ENCODE peak calls at places on chromosomes 12 and 14, in seven cellular contexts. R, U, I, C, Q, J and V are unnamed samples.

GRCh38 chr14:101501858-101502615 is 59.3 kb upstream of the DIO3 start:
- DNase-seq in R (no peak), U (no peak), I (no peak), C (no peak), Q (no peak), J (no peak), V (peak)

GRCh38 chr12:96578526-96579125 is 89.2 kb downstream of the CFAP54 start:
- DNase-seq in R (no peak), U (no peak), I (no peak), C (peak), Q (no peak), J (peak), V (no peak)

GRCh38 chr14:73935666-73936065 is 14.2 kb downstream of the FAM161B start:
- DNase-seq in R (no peak), U (no peak), I (no peak), C (peak), Q (no peak), J (no peak), V (no peak)

GRCh38 chr12:107349008-107349747 is 255.8 kb upstream of the CRY1 start:
- DNase-seq in R (no peak), U (no peak), I (no peak), C (peak), Q (peak), J (no peak), V (no peak)

GRCh38 chr12:55733021-55733555 is 4.3 kb upstream of the CD63 start:
- DNase-seq in R (no peak), U (no peak), I (no peak), C (no peak), Q (no peak), J (no peak), V (no peak)

GRCh38 chr12:51082561-51083139 is 746 bp downstream of the CSRNP2 start:
- DNase-seq in R (no peak), U (peak), I (no peak), C (no peak), Q (peak), J (no peak), V (peak)

GRCh38 chr12:130686511-130686981 is 29.6 kb downstream of the RIMBP2 start:
- DNase-seq in R (no peak), U (no peak), I (no peak), C (no peak), Q (no peak), J (no peak), V (no peak)

GRCh38 chr14:79896009-79896408 is 315.3 kb downstream of the DIO2 start:
- DNase-seq in R (no peak), U (no peak), I (no peak), C (no peak), Q (no peak), J (no peak), V (no peak)

GRCh38 chr12:77354766-77355362 is 289.5 kb upstream of the E2F7 start:
- DNase-seq in R (no peak), U (no peak), I (no peak), C (no peak), Q (no peak), J (no peak), V (no peak)

GRCh38 chr14:75454963-75455546 is 27.2 kb downstream of the JDP2 start:
- DNase-seq in R (no peak), U (no peak), I (no peak), C (no peak), Q (peak), J (no peak), V (no peak)

GRCh38 chr12:1826867-1827705 is 6.7 kb downstream of the LRTM2 start:
- DNase-seq in R (no peak), U (no peak), I (no peak), C (no peak), Q (no peak), J (no peak), V (no peak)

GRCh38 chr14:52950410-52950897 is 396 bp downstream of the FERMT2 start:
- DNase-seq in R (peak), U (no peak), I (peak), C (peak), Q (peak), J (no peak), V (no peak)

GRCh38 chr12:127559349-127560040 is 707.5 kb upstream of the TMEM132C start:
- DNase-seq in R (no peak), U (no peak), I (no peak), C (no peak), Q (peak), J (no peak), V (peak)

GRCh38 chr12:131991816-131992430 is 42.2 kb downstream of the EP400 start:
- DNase-seq in R (no peak), U (no peak), I (no peak), C (no peak), Q (no peak), J (no peak), V (no peak)

GRCh38 chr14:53103941-53104340 is 49.2 kb downstream of the DDHD1 start:
- DNase-seq in R (no peak), U (no peak), I (no peak), C (no peak), Q (no peak), J (no peak), V (no peak)

GRCh38 chr12:63294327-63294632 is 143.3 kb upstream of the AVPR1A start:
- DNase-seq in R (no peak), U (no peak), I (no peak), C (peak), Q (no peak), J (no peak), V (no peak)

GRCh38 chr12:92546259-92546825 is 156.4 kb upstream of the PLEKHG7 start:
- DNase-seq in R (no peak), U (no peak), I (no peak), C (no peak), Q (no peak), J (no peak), V (no peak)

GRCh38 chr12:75672212-75672611 is 160.8 kb upstream of the KRR1 start:
- DNase-seq in R (no peak), U (no peak), I (no peak), C (no peak), Q (no peak), J (no peak), V (no peak)

GRCh38 chr12:109715310-109716091 is 1.9 kb downstream of the FAM222A start:
- DNase-seq in R (no peak), U (no peak), I (no peak), C (peak), Q (no peak), J (peak), V (no peak)

GRCh38 chr12:116313194-116313910 is 35.9 kb upstream of the MED13L start:
- DNase-seq in R (no peak), U (no peak), I (no peak), C (no peak), Q (no peak), J (no peak), V (no peak)

GRCh38 chr12:13390381-13390856 is 193.9 kb downstream of the EMP1 start:
- DNase-seq in R (no peak), U (no peak), I (peak), C (no peak), Q (peak), J (no peak), V (no peak)

GRCh38 chr12:2057793-2058408 is 5.1 kb downstream of the CACNA1C start:
- DNase-seq in R (no peak), U (no peak), I (no peak), C (no peak), Q (no peak), J (no peak), V (no peak)

GRCh38 chr12:98823012-98823411 is 177.9 kb downstream of the APAF1 start:
- DNase-seq in R (no peak), U (no peak), I (no peak), C (no peak), Q (no peak), J (no peak), V (no peak)

GRCh38 chr14:34741840-34742239 is 27.4 kb upstream of the CFL2 start:
- DNase-seq in R (no peak), U (no peak), I (no peak), C (no peak), Q (no peak), J (no peak), V (no peak)

GRCh38 chr12:117063162-117063911 is 35.9 kb downstream of the TESC start:
- DNase-seq in R (no peak), U (peak), I (no peak), C (no peak), Q (peak), J (no peak), V (peak)

GRCh38 chr12:100127766-100128508 is 14.7 kb downstream of the BLTP3B start:
- DNase-seq in R (no peak), U (no peak), I (no peak), C (no peak), Q (peak), J (no peak), V (no peak)

GRCh38 chr14:69648480-69649414 is 37.4 kb downstream of the SUSD6 start:
- DNase-seq in R (no peak), U (no peak), I (no peak), C (peak), Q (no peak), J (no peak), V (no peak)

GRCh38 chr12:108482717-108483212 is 32.3 kb upstream of the FICD start:
- DNase-seq in R (no peak), U (no peak), I (no peak), C (no peak), Q (no peak), J (no peak), V (no peak)

GRCh38 chr14:59632381-59632780 is 55.8 kb upstream of the CCDC175 start:
- DNase-seq in R (no peak), U (no peak), I (no peak), C (peak), Q (peak), J (no peak), V (no peak)

GRCh38 chr12:90015228-90015627 is 306.6 kb upstream of the ATP2B1 start:
- DNase-seq in R (no peak), U (no peak), I (no peak), C (no peak), Q (no peak), J (no peak), V (no peak)

GRCh38 chr14:105884808-105885281 is 358.5 kb downstream of the TMEM121 start:
- DNase-seq in R (peak), U (no peak), I (peak), C (no peak), Q (no peak), J (no peak), V (peak)

GRCh38 chr12:13075114-13075471 is 28.4 kb downstream of the GSG1 start:
- DNase-seq in R (no peak), U (no peak), I (no peak), C (no peak), Q (no peak), J (no peak), V (no peak)

DNA sequence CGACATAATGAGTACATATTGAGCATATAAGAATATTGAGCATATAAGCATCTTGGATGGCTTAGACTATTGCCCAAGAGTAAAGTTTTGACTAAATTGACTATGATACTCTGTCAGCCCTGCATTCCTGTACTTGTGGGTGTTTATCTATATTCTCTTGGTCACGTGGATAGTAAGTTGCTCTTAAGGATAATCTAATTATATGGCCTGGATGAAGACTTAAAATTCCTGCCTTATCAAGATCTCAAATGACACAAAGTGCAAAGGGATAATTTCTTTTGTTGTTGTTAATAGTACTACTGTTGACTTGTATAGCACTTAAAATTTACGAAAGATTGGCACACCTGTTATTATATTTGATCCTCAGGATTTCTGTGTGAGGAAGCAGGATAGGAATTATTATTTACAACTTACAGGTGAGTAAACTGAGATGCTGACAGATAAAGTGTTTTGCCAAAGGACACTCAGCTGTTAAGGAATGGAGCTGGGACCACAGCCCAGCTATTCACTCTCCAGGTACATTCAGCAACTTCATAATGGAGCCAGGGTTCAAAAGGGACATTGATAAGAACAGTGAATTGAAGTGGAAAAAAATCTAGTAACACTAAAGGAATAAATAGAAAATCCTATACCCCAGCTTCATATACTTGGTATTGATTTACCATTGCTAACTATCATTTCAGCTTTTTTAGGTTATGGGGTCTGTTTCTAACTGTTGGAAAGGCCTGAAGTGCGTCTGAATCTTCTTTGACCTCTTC is 53.5 kb upstream of the EVL start:
- DNase-seq in R (no peak), U (no peak), I (no peak), C (peak), Q (no peak), J (no peak), V (no peak)
- TF ChIP-seq CTCF in R (no peak), U (no peak), I (no peak), C (no peak), Q (no peak), J (no peak), V (no peak)

DNA sequence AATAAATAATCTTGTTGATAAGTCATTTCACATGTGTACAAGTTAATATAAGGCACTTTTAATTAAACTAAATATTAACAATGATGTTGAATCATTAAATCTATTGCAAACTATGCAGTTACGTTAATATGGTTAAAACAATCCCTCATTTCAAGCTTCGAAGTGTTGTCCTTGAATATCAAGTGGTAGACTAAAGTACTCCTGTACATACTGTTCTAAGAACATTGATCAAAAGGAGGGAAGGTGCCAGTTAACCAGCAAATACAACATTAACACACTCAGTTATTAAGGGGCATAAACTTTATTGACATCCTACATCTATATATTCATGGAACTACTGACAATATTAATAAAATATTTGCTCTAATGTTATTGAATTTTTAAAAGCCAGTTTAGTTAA is 8.7 kb downstream of the BCAT1 start:
- DNase-seq in R (no peak), U (no peak), I (no peak), C (no peak), Q (no peak), J (no peak), V (no peak)
- TF ChIP-seq CTCF in R (no peak), U (no peak), I (no peak), C (no peak), Q (no peak), J (no peak), V (no peak)

DNA sequence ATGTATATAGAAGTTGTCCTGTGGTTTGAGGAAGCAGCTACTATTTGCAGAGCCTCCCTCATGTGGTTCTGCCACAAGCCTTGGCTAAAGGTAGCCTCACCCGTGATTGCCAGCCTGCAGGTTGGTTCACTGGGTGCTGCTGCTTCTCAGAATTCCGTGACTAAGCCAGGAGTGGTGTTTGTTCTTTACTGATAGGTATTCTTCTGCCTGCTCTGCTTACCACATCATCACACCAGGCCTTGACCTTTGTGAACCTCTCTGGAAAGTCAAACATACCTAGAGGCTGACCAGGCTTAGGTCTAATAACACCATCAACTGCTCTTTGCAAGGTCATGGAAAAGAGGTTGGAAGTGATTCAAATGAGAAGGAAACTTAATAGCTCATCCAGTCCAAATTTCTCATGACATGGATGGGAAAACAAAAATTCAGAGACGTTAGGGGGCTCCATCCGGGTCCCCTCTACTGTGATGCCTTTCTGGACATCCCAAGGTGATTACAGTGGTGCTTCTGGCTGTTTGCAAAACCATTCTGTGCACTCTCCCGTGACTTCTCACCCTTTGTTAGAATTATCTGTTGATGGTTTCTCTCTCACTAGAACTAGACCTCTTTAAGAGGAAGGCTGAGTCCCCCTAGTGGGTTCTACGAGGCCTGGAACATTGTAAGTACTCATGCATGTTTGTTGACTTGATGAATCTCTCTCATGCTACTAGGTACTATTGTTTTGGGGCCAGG is 8.5 kb upstream of the SOCS2 start:
- DNase-seq in R (no peak), U (no peak), I (no peak), C (peak), Q (no peak), J (no peak), V (no peak)
- TF ChIP-seq CTCF in R (peak), U (no peak), I (no peak), C (no peak), Q (no peak), J (no peak), V (no peak)

GRCh38 chr12:110885152-110885840 is 35.1 kb downstream of the MYL2 start:
- DNase-seq in R (no peak), U (no peak), I (no peak), C (no peak), Q (no peak), J (no peak), V (no peak)

GRCh38 chr12:110883251-110883650 is 36.5 kb downstream of the CCDC63 start:
- DNase-seq in R (no peak), U (no peak), I (no peak), C (no peak), Q (no peak), J (no peak), V (no peak)

GRCh38 chr12:110893956-110894355 is 26.4 kb downstream of the MYL2 start:
- DNase-seq in R (no peak), U (no peak), I (no peak), C (no peak), Q (no peak), J (no peak), V (no peak)

GRCh38 chr12:110889361-110889760 is 31.0 kb downstream of the MYL2 start:
- DNase-seq in R (no peak), U (no peak), I (no peak), C (no peak), Q (no peak), J (no peak), V (no peak)

GRCh38 chr12:110888256-110888991 is 32.0 kb downstream of the MYL2 start:
- DNase-seq in R (no peak), U (no peak), I (no peak), C (no peak), Q (no peak), J (no peak), V (no peak)
- TF ChIP-seq CTCF in R (peak), U (peak), I (peak), C (no peak), Q (no peak), J (peak), V (peak)

GRCh38 chr12:6276936-6277615 is 33.4 kb upstream of the PLEKHG6 start:
- DNase-seq in R (no peak), U (no peak), I (no peak), C (peak), Q (no peak), J (no peak), V (no peak)
- TF ChIP-seq CTCF in R (peak), U (no peak), I (no peak), C (no peak), Q (no peak), J (no peak), V (no peak)

GRCh38 chr12:69689638-69690037 is 9.5 kb downstream of the BEST3 start:
- DNase-seq in R (no peak), U (no peak), I (no peak), C (no peak), Q (no peak), J (no peak), V (no peak)

GRCh38 chr12:69687390-69687789 is 11.7 kb downstream of the BEST3 start:
- DNase-seq in R (no peak), U (no peak), I (no peak), C (no peak), Q (no peak), J (no peak), V (no peak)

GRCh38 chr12:69688021-69688420 is 11.1 kb downstream of the BEST3 start:
- DNase-seq in R (no peak), U (no peak), I (no peak), C (peak), Q (no peak), J (no peak), V (no peak)

GRCh38 chr12:69686731-69687130 is 12.4 kb downstream of the BEST3 start:
- DNase-seq in R (no peak), U (no peak), I (no peak), C (peak), Q (no peak), J (no peak), V (no peak)

DNA sequence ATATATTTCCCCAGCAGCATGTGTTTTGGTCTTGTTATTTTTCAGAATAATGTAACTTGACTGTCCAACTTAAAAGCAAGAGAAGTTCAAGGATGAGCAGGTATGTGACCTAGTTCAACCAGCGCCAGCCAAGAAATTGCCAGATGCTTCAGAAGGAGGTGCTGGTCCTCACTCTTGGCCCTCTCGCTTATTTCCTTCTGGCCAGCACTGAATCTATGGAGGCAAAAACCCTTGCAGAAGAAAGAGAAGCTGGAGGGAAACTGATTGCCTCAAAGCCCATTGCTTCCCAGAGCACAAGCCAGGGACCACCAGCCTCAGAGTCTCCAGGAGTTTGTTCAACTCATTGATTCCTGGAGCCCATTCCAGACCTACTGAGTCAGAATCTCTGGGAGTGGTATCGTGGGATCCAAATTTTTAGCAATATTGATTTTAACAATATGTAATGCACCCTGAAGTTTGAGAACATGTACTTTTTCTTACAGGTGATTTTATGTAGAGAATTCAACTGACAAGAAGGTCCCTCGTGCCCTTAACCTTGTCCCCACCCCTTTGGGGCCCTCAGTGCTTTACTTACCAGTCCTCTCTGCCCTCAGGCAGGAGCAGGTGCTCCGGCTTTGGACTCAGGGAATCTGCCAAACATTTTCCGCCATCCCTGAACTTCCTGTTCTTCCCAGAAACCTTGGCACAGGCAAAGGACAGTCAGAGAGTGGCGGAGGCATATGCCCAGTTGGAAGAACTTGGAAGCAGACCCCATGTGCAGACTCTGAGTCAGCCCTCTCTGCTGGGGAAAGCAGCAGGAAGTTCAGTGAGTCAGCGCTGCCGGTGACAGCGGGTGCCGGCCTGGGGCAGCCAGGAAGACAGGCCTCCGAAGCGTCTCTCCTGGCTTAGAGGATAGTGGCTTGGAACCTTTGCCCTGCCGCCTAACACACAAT is 10.3 kb downstream of the BEST3 start:
- DNase-seq in R (no peak), U (peak), I (no peak), C (no peak), Q (peak), J (no peak), V (peak)
- TF ChIP-seq CTCF in R (no peak), U (no peak), I (no peak), C (no peak), Q (no peak), J (no peak), V (no peak)